ENCODE peak calls at places on chromosomes 1 and 21, in seven cellular contexts. P is hepatic stellate cell; D is stimulated activated CD4-positive, alpha-beta T cell treated with anti-CD3 and anti-CD28 coated beads, Interleukin-1b, Interleukin-23, amount 100 ng/mL, for 48 hours; X is spleen; C is NCI-H2107; U is posterior cingulate gyrus; B is NCI-H2171 treated with DMSO at 0.1 percent for 48 hours. N is an unnamed sample.

GRCh38 chr1:50271968-50272578 is 151.2 kb downstream of the DMRTA2 start:
- DNase-seq in B (peak; percentile 7), U (peak; percentile 62), X (no peak), P (peak; percentile 35), D (peak; percentile 8), C (no peak), N (peak; percentile 63)

GRCh38 chr1:38941527-38942019 is at the start of gene RHBDL2:
- DNase-seq in X (no peak), P (peak; percentile 83), C (no peak), U (peak; percentile 51), B (no peak), D (no peak), N (no peak)

GRCh38 chr1:54255026-54255425 is 55.1 kb downstream of the MRPL37 start:
- DNase-seq in U (no peak), D (no peak), P (no peak), C (no peak), B (no peak), X (no peak), N (no peak)

GRCh38 chr1:21397813-21398188 is 42.1 kb upstream of the NBPF3 start:
- DNase-seq in X (no peak), U (peak; percentile 29), P (no peak), D (peak; percentile 12), B (no peak), C (no peak), N (peak; percentile 45)

GRCh38 chr1:218456449-218456848 is 111.3 kb downstream of the TGFB2 start:
- DNase-seq in P (no peak), X (no peak), D (no peak), C (no peak), B (no peak), U (no peak), N (no peak)

GRCh38 chr21:39136711-39137110 is 46.5 kb downstream of the PSMG1 start:
- DNase-seq in C (no peak), X (no peak), P (no peak), D (no peak), U (no peak), B (no peak), N (no peak)

GRCh38 chr1:100747821-100748220 is 28.3 kb downstream of the VCAM1 start:
- DNase-seq in X (no peak), C (no peak), D (no peak), B (no peak), U (no peak), P (no peak), N (no peak)

GRCh38 chr1:206770531-206771352 is at the start of gene IL19:
- DNase-seq in P (no peak), D (no peak), X (no peak), B (no peak), C (no peak), U (no peak), N (no peak)

GRCh38 chr1:240084749-240085148 is 6.9 kb upstream of the FMN2 start:
- DNase-seq in X (no peak), C (no peak), U (no peak), D (no peak), B (no peak), P (no peak), N (no peak)

GRCh38 chr1:78526496-78526895 is 35.7 kb downstream of the PTGFR start:
- DNase-seq in D (no peak), U (no peak), X (no peak), C (no peak), B (no peak), P (no peak), N (no peak)

GRCh38 chr1:182240085-182240484 is 151.5 kb downstream of the GLUL start:
- DNase-seq in X (no peak), B (no peak), C (no peak), U (no peak), D (no peak), P (no peak), N (no peak)

GRCh38 chr1:210588357-210588756 is 259.7 kb downstream of the HHAT start:
- DNase-seq in C (no peak), U (no peak), B (no peak), P (no peak), D (no peak), X (no peak), N (no peak)

GRCh38 chr1:153968400-153968799 is 698 bp downstream of the CREB3L4 start:
- DNase-seq in C (no peak), P (no peak), B (no peak), X (peak; percentile 79), D (no peak), U (no peak), N (no peak)

GRCh38 chr1:60989745-60990718 is 92.3 kb upstream of the NFIA start:
- DNase-seq in B (no peak), D (no peak), C (no peak), X (no peak), U (no peak), P (peak; percentile 58), N (no peak)

GRCh38 chr1:24481843-24482610 is 20.6 kb upstream of the RCAN3 start:
- DNase-seq in U (no peak), D (no peak), C (no peak), P (no peak), X (no peak), B (no peak), N (peak; percentile 39)

GRCh38 chr1:102172200-102172599 is 175.5 kb upstream of the OLFM3 start:
- DNase-seq in X (no peak), B (no peak), U (no peak), D (no peak), C (no peak), P (no peak), N (no peak)

GRCh38 chr1:54814148-54814498 is 13.0 kb upstream of the TTC22 start:
- DNase-seq in D (no peak), X (no peak), C (no peak), U (no peak), P (no peak), B (no peak), N (no peak)

GRCh38 chr1:113870778-113871177 is 734 bp downstream of the PTPN22 start:
- DNase-seq in U (no peak), D (peak; percentile 13), C (no peak), B (no peak), P (no peak), X (no peak), N (peak; percentile 50)

GRCh38 chr1:67814121-67814772 is 19.0 kb downstream of the GNG12 start:
- DNase-seq in D (no peak), C (no peak), B (no peak), X (no peak), P (no peak), U (no peak), N (no peak)

GRCh38 chr1:104921552-104921951 is 1171.9 kb downstream of the AMY1C start:
- DNase-seq in X (no peak), B (peak; percentile 3), U (no peak), D (no peak), P (no peak), C (no peak), N (no peak)

GRCh38 chr1:119008483-119009299 is 20.5 kb upstream of the TBX15 start:
- DNase-seq in C (peak; percentile 40), U (no peak), B (peak; percentile 40), X (no peak), D (no peak), P (peak; percentile 59), N (no peak)

GRCh38 chr1:213070399-213070798 is 19.4 kb downstream of the RPS6KC1 start:
- DNase-seq in B (no peak), U (no peak), C (no peak), P (peak; percentile 41), D (peak; percentile 4), X (no peak), N (peak; percentile 49)

N was measured in activated CD4-positive, alpha-beta T cell treated with anti-CD3 and anti-CD28 coated beads for 36 hours.